ENCODE peak calls at places on chromosomes 5 and 9, in nine cellular contexts. U, L, Z, Q, B, J, R, Y and W are unnamed samples.

GRCh38 chr5:176364765-176365662 is at the start of gene ARL10:
- DNase-seq in R (no peak), Y (no peak), Q (peak; percentile 51), U (no peak), L (no peak), J (no peak), Z (peak; percentile 68), B (peak; percentile 38), W (peak; percentile 23)

GRCh38 chr5:10479226-10479721 is 37.6 kb downstream of the ROPN1L start:
- DNase-seq in Z (no peak), J (no peak), B (peak; percentile 57), U (peak; percentile 87), R (peak; percentile 97), Q (no peak), Y (no peak), L (no peak), W (peak; percentile 82)

GRCh38 chr5:90802695-90803317 is 244.2 kb downstream of the ADGRV1 start:
- DNase-seq in Z (peak; percentile 70), B (peak; percentile 41), L (no peak), U (peak; percentile 27), Q (peak; percentile 50), R (peak; percentile 32), J (no peak), Y (no peak), W (peak; percentile 33)

GRCh38 chr9:78393932-78394331 is 97.0 kb downstream of the PSAT1 start:
- DNase-seq in B (no peak), U (no peak), J (no peak), Z (no peak), Y (no peak), Q (no peak), L (no peak), R (no peak), W (no peak)

GRCh38 chr5:68139601-68140441 is 75.7 kb upstream of the PIK3R1 start:
- DNase-seq in L (no peak), B (no peak), Y (no peak), R (no peak), U (no peak), Q (peak; percentile 43), J (no peak), Z (no peak), W (no peak)

GRCh38 chr5:60435808-60436207 is 264.2 kb downstream of the DEPDC1B start:
- DNase-seq in Z (no peak), B (no peak), J (no peak), U (no peak), Q (no peak), R (no peak), L (no peak), Y (no peak), W (no peak)

GRCh38 chr9:83062653-83063527 is at the start of gene RASEF:
- DNase-seq in R (peak; percentile 95), L (no peak), Q (no peak), J (no peak), B (no peak), Y (no peak), Z (peak; percentile 74), U (peak; percentile 85), W (peak; percentile 42)

GRCh38 chr9:114238919-114239879 is 83.7 kb upstream of the ORM1 start:
- DNase-seq in L (no peak), Z (peak; percentile 72), B (peak; percentile 58), J (no peak), R (no peak), Q (no peak), Y (no peak), U (no peak), W (peak; percentile 51)

GRCh38 chr9:83019246-83019645 is 43.7 kb downstream of the RASEF start:
- DNase-seq in Z (no peak), J (no peak), B (no peak), Q (no peak), R (no peak), U (no peak), L (no peak), Y (no peak), W (peak; percentile 6)

GRCh38 chr9:38619556-38620447 is 594 bp downstream of the ANKRD18A start:
- DNase-seq in J (no peak), Z (peak; percentile 52), Q (no peak), U (peak; percentile 46), Y (no peak), L (no peak), B (no peak), R (peak; percentile 11), W (no peak)

GRCh38 chr5:34715711-34716110 is 59.6 kb downstream of the RAI14 start:
- DNase-seq in R (no peak), B (peak; percentile 67), Q (no peak), Z (no peak), Y (no peak), J (no peak), L (no peak), U (no peak), W (peak; percentile 39)

GRCh38 chr5:136062563-136063274 is 33.9 kb downstream of the TGFBI start:
- DNase-seq in L (no peak), Q (peak; percentile 80), Y (peak; percentile 56), U (no peak), B (peak; percentile 64), R (peak; percentile 26), Z (peak; percentile 73), J (peak; percentile 71), W (no peak)

GRCh38 chr5:62671479-62671878 is 92.9 kb downstream of the LRRC70 start:
- DNase-seq in L (no peak), R (no peak), Z (no peak), J (no peak), B (no peak), U (no peak), Q (no peak), Y (no peak), W (no peak)

GRCh38 chr9:21585756-21586752 is 103.9 kb upstream of the IFNE start:
- DNase-seq in Q (no peak), Y (no peak), B (peak; percentile 44), J (no peak), Z (no peak), L (no peak), R (no peak), U (no peak), W (peak; percentile 35)

GRCh38 chr9:129712595-129713524 is 40.0 kb downstream of the PTGES start:
- DNase-seq in B (peak; percentile 51), Z (peak; percentile 73), Y (no peak), L (no peak), U (no peak), Q (no peak), R (no peak), J (no peak), W (peak; percentile 70)

GRCh38 chr5:78182838-78183237 is 111.7 kb downstream of the AP3B1 start:
- DNase-seq in B (no peak), R (no peak), J (no peak), Z (no peak), Y (no peak), L (no peak), Q (no peak), U (peak; percentile 34), W (no peak)

GRCh38 chr9:86034863-86035734 is 64.3 kb downstream of the GOLM1 start:
- DNase-seq in U (peak; percentile 50), Y (no peak), B (peak; percentile 52), Z (peak; percentile 69), J (no peak), Q (peak; percentile 68), R (peak; percentile 51), L (no peak), W (peak; percentile 55)

GRCh38 chr5:154506049-154506715 is 28.2 kb upstream of the HAND1 start:
- DNase-seq in R (no peak), U (no peak), J (no peak), B (no peak), Y (no peak), Q (no peak), Z (no peak), L (no peak), W (no peak)
- TF ChIP-seq CTCF in R (no peak), U (no peak), J (no peak), B (no peak), Y (no peak), Q (no peak), Z (no peak), L (no peak), W (no peak)

GRCh38 chr9:88993871-88994819 is 2.9 kb downstream of the S1PR3 start:
- DNase-seq in U (no peak), B (no peak), Y (peak; percentile 57), Z (no peak), J (no peak), R (no peak), L (no peak), Q (no peak), W (no peak)
- H3K4me3 ChIP-seq in U (no peak overlapping the region), B (peak overlapping the region; percentile 89), Y (peak overlapping the region; percentile 83), Z (peak overlapping the region; percentile 95), J (no peak overlapping the region), R (no peak overlapping the region), L (peak overlapping the region; percentile 68), Q (no peak overlapping the region), W (peak overlapping the region; percentile 65)

GRCh38 chr5:108060340-108060739 is 321.6 kb downstream of the FBXL17 start:
- DNase-seq in U (no peak), Y (no peak), Q (no peak), J (no peak), R (no peak), B (no peak), Z (no peak), L (no peak), W (no peak)
- TF ChIP-seq CTCF in U (no peak), Y (no peak), Q (no peak), J (no peak), R (no peak), B (no peak), Z (peak; percentile 16), L (no peak), W (no peak)

GRCh38 chr5:92637247-92637646 is 943.8 kb downstream of the NR2F1-AS1 start:
- DNase-seq in Q (no peak), L (no peak), Z (no peak), R (no peak), U (no peak), B (no peak), J (no peak), Y (no peak), W (no peak)

GRCh38 chr5:92644271-92644886 is 936.6 kb downstream of the NR2F1-AS1 start:
- DNase-seq in J (no peak), B (peak; percentile 7), Y (no peak), Z (peak; percentile 21), R (no peak), Q (peak; percentile 2), L (no peak), U (no peak), W (no peak)

GRCh38 chr5:92637960-92638359 is 943.1 kb downstream of the NR2F1-AS1 start:
- DNase-seq in B (no peak), L (no peak), Z (no peak), Q (no peak), R (no peak), J (no peak), Y (no peak), U (no peak), W (no peak)

DNA sequence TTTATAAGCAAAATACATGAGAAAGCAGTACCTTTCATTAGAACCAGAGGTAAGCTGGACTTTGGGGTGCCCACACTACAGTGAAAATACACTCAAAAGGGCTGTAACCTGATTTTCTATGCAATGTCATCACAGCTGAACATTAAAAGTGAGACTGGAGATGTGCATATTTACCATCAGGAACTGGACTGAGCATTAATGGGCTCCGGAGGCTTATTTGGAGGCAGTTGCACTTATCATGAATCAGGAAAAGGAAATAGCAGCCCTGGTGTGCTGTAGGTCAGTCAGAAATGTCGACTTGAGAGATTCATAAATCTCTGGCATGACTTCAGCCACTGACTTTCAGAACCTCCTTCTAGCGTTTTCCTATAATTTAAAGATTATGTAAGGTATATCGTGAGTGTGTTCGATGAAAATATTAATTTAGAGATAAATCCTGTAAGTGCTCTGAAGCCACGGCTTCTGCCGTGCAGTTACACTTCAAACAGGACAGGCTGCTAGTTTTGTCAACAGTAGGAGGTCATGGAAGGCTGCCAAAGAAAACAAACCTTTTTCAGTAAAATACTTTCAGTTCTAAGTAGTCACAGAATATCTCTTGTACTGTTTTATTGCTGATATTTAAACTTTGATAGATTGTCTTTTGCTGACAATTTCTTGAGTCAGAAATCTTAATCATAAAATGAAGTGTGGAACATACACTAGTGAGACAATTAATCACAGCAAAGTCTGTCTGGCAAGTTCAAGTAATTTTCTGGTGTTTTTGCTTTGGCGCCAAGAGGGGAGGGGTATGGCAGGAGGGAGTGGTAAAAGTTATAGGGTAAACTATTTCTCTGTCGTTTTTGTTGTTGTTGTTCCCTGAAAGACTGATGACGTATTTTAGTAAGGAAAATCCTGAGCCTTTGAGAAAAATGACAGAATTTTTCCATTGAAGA is 939.7 kb downstream of the NR2F1-AS1 start:
- DNase-seq in R (peak; percentile 3), Y (no peak), B (peak; percentile 73), Z (no peak), U (peak; percentile 28), J (no peak), Q (peak; percentile 44), L (no peak), W (peak; percentile 89)
- H3K4me3 ChIP-seq in R (peak overlapping the region; percentile 53), Y (peak overlapping the region; percentile 16), B (peak overlapping the region; percentile 21), Z (no peak overlapping the region), U (no peak overlapping the region), J (no peak overlapping the region), Q (peak overlapping the region; percentile 40), L (peak overlapping the region; percentile 50), W (peak overlapping the region; percentile 15)